ENCODE peak calls at places on chromosomes 3 and 15, in nine cellular contexts. K is activated T-cell treated with anti-CD3 and anti-CD28 coated beads for 1 hour; M is mesenteric fat pad; L is choroid plexus epithelial cell; Y is CD14-positive monocyte; W is stimulated activated CD4-positive, alpha-beta T cell treated with anti-CD3 and anti-CD28 coated beads, Interleukin-1b, Interleukin-23, amount 100 ng/mL, for 1 hour; Z is H54; E is CD4-positive, alpha-beta T cell; J is SK-N-SH. T is an unnamed sample.

GRCh38 chr3:187713504-187713903 is 11.1 kb upstream of the RTP2 start:
- DNase-seq in E (no peak), L (peak; percentile 68), J (no peak), Y (no peak), M (no peak), K (no peak), Z (no peak), W (no peak), T (no peak)

GRCh38 chr15:75178938-75179772 is 22.5 kb upstream of the C15orf39 start:
- DNase-seq in W (no peak), Z (no peak), K (no peak), M (no peak), J (no peak), L (no peak), E (no peak), Y (no peak), T (no peak)

GRCh38 chr3:140910860-140911259 is 30.8 kb upstream of the SLC25A36 start:
- DNase-seq in M (no peak), J (peak; percentile 22), Y (no peak), W (no peak), L (peak; percentile 44), Z (peak; percentile 26), E (no peak), K (no peak), T (no peak)

GRCh38 chr15:77654975-77655374 is 22.3 kb upstream of the LINGO1 start:
- DNase-seq in W (no peak), K (no peak), Z (peak; percentile 36), E (no peak), L (no peak), J (peak; percentile 54), M (no peak), Y (no peak), T (peak; percentile 46)

GRCh38 chr15:34182942-34183341 is 27.0 kb downstream of the KATNBL1 start:
- DNase-seq in E (no peak), M (no peak), Y (no peak), J (no peak), W (no peak), K (no peak), L (no peak), Z (no peak), T (no peak)

GRCh38 chr15:95141486-95141885 is 910.1 kb downstream of the MCTP2 start:
- DNase-seq in K (no peak), M (no peak), E (no peak), J (no peak), Z (no peak), Y (no peak), W (no peak), L (peak; percentile 36), T (no peak)

GRCh38 chr3:86991482-86991815 is 500 bp upstream of the VGLL3 start:
- DNase-seq in Z (no peak), M (no peak), L (no peak), J (no peak), Y (no peak), K (no peak), E (no peak), W (no peak), T (no peak)

GRCh38 chr3:24287728-24288450 is 206.8 kb downstream of the THRB start:
- DNase-seq in L (no peak), Z (no peak), M (no peak), Y (no peak), E (no peak), J (no peak), W (no peak), K (no peak), T (no peak)

GRCh38 chr15:99682455-99682854 is 50.8 kb downstream of the LYSMD4 start:
- DNase-seq in Z (no peak), J (no peak), M (no peak), L (peak; percentile 97), W (no peak), K (no peak), Y (no peak), E (no peak), T (no peak)

GRCh38 chr3:181757694-181758306 is 46.1 kb downstream of the SOX2 start:
- DNase-seq in J (no peak), Z (no peak), W (no peak), L (no peak), M (no peak), K (no peak), E (no peak), Y (no peak), T (no peak)

GRCh38 chr15:36608166-36608565 is 28.7 kb downstream of the CDIN1 start:
- DNase-seq in Z (no peak), Y (no peak), E (no peak), M (no peak), K (no peak), W (no peak), J (no peak), L (no peak), T (no peak)

GRCh38 chr15:72685925-72686794 is at the start of the genes BBS4 and HIGD2B:
- DNase-seq in Y (peak; percentile 82), E (peak; percentile 72), W (peak; percentile 59), M (peak; percentile 94), Z (peak; percentile 65), L (peak; percentile 85), K (peak; percentile 73), J (peak; percentile 81), T (peak; percentile 92)

GRCh38 chr15:64521201-64521600 is 60.8 kb downstream of the ZNF609 start:
- DNase-seq in W (no peak), Y (no peak), K (no peak), L (no peak), M (no peak), J (no peak), Z (no peak), E (no peak), T (no peak)

GRCh38 chr3:177211503-177212277 is 14.4 kb upstream of the TBL1XR1 start:
- DNase-seq in L (peak; percentile 48), K (no peak), W (no peak), Z (no peak), E (no peak), M (no peak), Y (no peak), J (no peak), T (no peak)

GRCh38 chr3:23959147-23959900 is 14.2 kb downstream of the NR1D2 start:
- DNase-seq in W (no peak), K (no peak), Y (no peak), L (peak; percentile 87), M (no peak), E (no peak), Z (peak; percentile 45), J (no peak), T (peak; percentile 65)

GRCh38 chr15:31498756-31499155 is 172.1 kb downstream of the KLF13 start:
- DNase-seq in J (no peak), L (no peak), W (no peak), K (no peak), Y (no peak), M (no peak), Z (no peak), E (no peak), T (no peak)

GRCh38 chr15:96341465-96342142 is 11.1 kb downstream of the NR2F2 start:
- DNase-seq in M (no peak), J (no peak), Y (no peak), L (peak; percentile 50), K (no peak), W (no peak), Z (no peak), E (no peak), T (no peak)

GRCh38 chr15:58505581-58505980 is 73.8 kb downstream of the LIPC start:
- DNase-seq in E (no peak), Z (no peak), W (no peak), J (no peak), L (no peak), Y (no peak), M (no peak), K (no peak), T (no peak)